ENCODE peak calls at places on chromosome 17, in ten cellular contexts. E, C, H, A, U, X, M, R, G and Y are unnamed samples. For H3K27me3, the result is how much of the 10 kb centered on the place peaks cover.

GRCh38 chr17:57246257-57246656 is 10.1 kb upstream of the MSI2 start:
- DNase-seq in U (no peak), M (no peak), A (no peak), R (no peak), G (no peak), X (no peak), C (no peak), E (no peak), H (no peak), Y (no peak)

GRCh38 chr17:74296548-74296936 is 22.5 kb downstream of the DNAI2 start:
- DNase-seq in U (no peak), X (peak), C (no peak), E (peak), G (peak), H (peak), M (peak), A (peak), R (peak), Y (no peak)

GRCh38 chr17:3983945-3984484 is 19.8 kb upstream of the ATP2A3 start:
- DNase-seq in M (no peak), C (no peak), E (no peak), X (no peak), A (no peak), U (no peak), G (no peak), R (no peak), H (no peak), Y (no peak)

GRCh38 chr17:28334666-28335200 is 539 bp downstream of the IFT20 start:
- DNase-seq in M (no peak), A (no peak), R (no peak), X (no peak), E (no peak), H (no peak), G (no peak), C (no peak), U (no peak), Y (no peak)

GRCh38 chr17:5488752-5489151 is 2.4 kb downstream of the MIS12 start:
- DNase-seq in X (no peak), E (no peak), R (no peak), M (no peak), U (no peak), H (no peak), G (no peak), A (no peak), C (no peak), Y (no peak)

GRCh38 chr17:61645898-61646297 is 54.9 kb upstream of the NACA2 start:
- DNase-seq in R (no peak), X (no peak), G (no peak), E (no peak), H (no peak), A (no peak), M (no peak), U (no peak), C (no peak), Y (no peak)

GRCh38 chr17:2965621-2966275 is 97.7 kb downstream of the OR1D5 start:
- DNase-seq in C (no peak), R (no peak), M (no peak), X (no peak), G (peak), U (no peak), E (peak), A (no peak), H (no peak), Y (no peak)

GRCh38 chr17:80777274-80777673 is 214.4 kb upstream of the CHMP6 start:
- DNase-seq in C (no peak), X (no peak), G (no peak), A (no peak), U (no peak), R (no peak), H (no peak), M (no peak), E (no peak), Y (no peak)

GRCh38 chr17:35286120-35286781 is 43.4 kb downstream of the SLFN5 start:
- DNase-seq in M (no peak), C (no peak), E (no peak), U (no peak), G (no peak), A (no peak), H (no peak), X (no peak), R (no peak), Y (no peak)

GRCh38 chr17:27009087-27009486 is 284.8 kb upstream of the WSB1 start:
- DNase-seq in C (no peak), M (no peak), X (no peak), A (no peak), G (no peak), H (no peak), E (no peak), U (no peak), R (no peak), Y (no peak)

GRCh38 chr17:67056746-67057490 is 12.6 kb downstream of the CACNG1 start:
- DNase-seq in X (no peak), H (peak), U (no peak), G (no peak), R (peak), C (peak), E (no peak), M (no peak), A (no peak), Y (no peak)

GRCh38 chr17:39679521-39680192 is 8.2 kb downstream of the PGAP3 start:
- DNase-seq in A (no peak), C (peak), H (peak), E (no peak), R (peak), X (no peak), G (peak), U (no peak), M (no peak), Y (no peak)

GRCh38 chr17:39676198-39676819 is 8.1 kb downstream of the PNMT start:
- DNase-seq in M (peak), C (peak), X (no peak), H (peak), A (no peak), R (peak), E (no peak), G (peak), U (no peak), Y (no peak)

GRCh38 chr17:39677581-39678339 is 9.5 kb downstream of the PNMT start:
- DNase-seq in A (no peak), E (no peak), C (peak), U (no peak), M (no peak), G (no peak), X (no peak), R (peak), H (peak), Y (no peak)

GRCh38 chr17:39677072-39677471 is 8.8 kb downstream of the PNMT start:
- DNase-seq in M (no peak), G (no peak), A (no peak), R (peak), X (no peak), E (no peak), U (no peak), C (no peak), H (no peak), Y (no peak)

GRCh38 chr17:39678340-39679116 is 9.3 kb downstream of the PGAP3 start:
- DNase-seq in E (no peak), G (peak), H (no peak), R (peak), X (no peak), U (no peak), C (peak), A (no peak), M (no peak), Y (no peak)
- TF ChIP-seq CTCF in E (no peak), G (no peak), H (no peak), R (no peak), X (no peak), U (no peak), C (no peak), A (no peak), M (no peak), Y (no peak)

GRCh38 chr17:62825182-62825581 is 17.1 kb upstream of the MARCHF10 start:
- DNase-seq in X (no peak), M (no peak), H (no peak), A (no peak), C (no peak), E (no peak), G (no peak), U (no peak), R (no peak), Y (no peak)
- H3K4me3 ChIP-seq in X (no peak), M (no peak), H (no peak), A (no peak), C (no peak), E (no peak), G (no peak), U (no peak), R (no peak), Y (no peak)

GRCh38 chr17:48639982-48640857 is 14.1 kb upstream of the HOXB9 start:
- DNase-seq in R (no peak), U (no peak), E (no peak), H (no peak), G (no peak), X (no peak), M (no peak), C (no peak), A (no peak), Y (no peak)

GRCh38 chr17:48642059-48642842 is 16.1 kb upstream of the HOXB9 start:
- DNase-seq in C (no peak), X (no peak), G (no peak), U (no peak), H (no peak), M (no peak), R (no peak), A (no peak), E (no peak), Y (no peak)

GRCh38 chr17:48642843-48643696 is 16.9 kb upstream of the HOXB9 start:
- DNase-seq in M (no peak), X (no peak), E (no peak), G (no peak), A (no peak), U (no peak), H (no peak), R (no peak), C (no peak), Y (no peak)

GRCh38 chr17:48640858-48641180 is 14.7 kb upstream of the HOXB9 start:
- DNase-seq in U (no peak), X (no peak), E (no peak), A (no peak), M (no peak), C (no peak), H (no peak), G (no peak), R (no peak), Y (no peak)

GRCh38 chr17:48641541-48642058 is 15.4 kb upstream of the HOXB9 start:
- DNase-seq in G (no peak), R (no peak), H (no peak), E (no peak), X (no peak), A (no peak), C (no peak), U (no peak), M (no peak), Y (no peak)
- H3K27me3 ChIP-seq in G (under half), R (under half), H (half or more), E (half or more), X (under half), A (under half), C (under half), U (half or more), M (under half), Y (under half)

GRCh38 chr17:33021731-33022408 is 30.2 kb downstream of the SPACA3 start:
- DNase-seq in U (no peak), C (no peak), X (no peak), H (no peak), A (no peak), R (no peak), G (no peak), M (no peak), E (no peak), Y (no peak)
- TF ChIP-seq CTCF in U (peak), C (no peak), X (no peak), H (no peak), A (no peak), R (no peak), G (no peak), M (no peak), E (no peak), Y (peak)

DNA sequence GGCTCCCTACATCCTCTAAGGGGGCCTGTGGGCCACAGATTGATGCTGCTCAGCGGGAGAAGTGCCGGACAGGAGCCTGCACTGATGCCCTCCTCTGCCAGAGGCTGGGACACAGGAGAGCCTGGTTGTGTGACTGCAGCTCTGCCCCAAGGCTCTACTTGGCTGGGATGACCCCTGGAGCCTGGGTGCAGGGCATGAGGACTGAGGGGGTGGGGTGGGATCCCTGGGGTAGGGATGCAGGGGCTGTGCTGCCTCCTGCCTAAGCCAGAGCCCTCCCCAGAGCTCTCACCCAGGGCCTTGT is 577 bp downstream of the EVPLL start:
- DNase-seq in M (no peak), C (no peak), U (no peak), A (no peak), E (no peak), G (no peak), X (no peak), R (no peak), H (no peak), Y (no peak)
- H3K4me3 ChIP-seq in M (no peak), C (no peak), U (no peak), A (no peak), E (no peak), G (no peak), X (no peak), R (no peak), H (no peak), Y (no peak)

DNA sequence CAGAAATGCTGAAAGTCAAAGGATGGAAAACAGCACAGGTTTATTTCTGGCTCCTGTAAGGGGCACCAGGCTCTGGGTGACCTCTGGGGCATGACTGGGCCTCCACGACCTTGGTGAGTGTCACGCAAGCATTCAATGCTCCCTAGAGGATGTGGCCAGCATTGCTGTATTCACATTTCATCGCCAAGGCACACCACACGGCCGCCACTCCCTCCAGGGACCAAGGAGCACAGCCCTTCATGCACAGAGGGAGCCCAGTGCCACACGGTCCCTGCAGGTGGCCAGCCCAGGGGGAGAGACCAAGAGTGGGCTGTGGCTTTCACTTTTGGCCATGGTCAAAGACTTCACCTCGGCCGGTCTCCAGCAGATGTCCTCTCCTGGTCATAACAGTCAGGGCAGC is 137.4 kb upstream of the TNRC6C start:
- DNase-seq in H (no peak), U (no peak), E (no peak), M (no peak), R (peak), G (no peak), A (no peak), C (peak), X (no peak), Y (no peak)
- H3K27me3 ChIP-seq in H (under half), U (under half), E (under half), M (under half), R (under half), G (under half), A (under half), C (under half), X (under half), Y (under half)

DNA sequence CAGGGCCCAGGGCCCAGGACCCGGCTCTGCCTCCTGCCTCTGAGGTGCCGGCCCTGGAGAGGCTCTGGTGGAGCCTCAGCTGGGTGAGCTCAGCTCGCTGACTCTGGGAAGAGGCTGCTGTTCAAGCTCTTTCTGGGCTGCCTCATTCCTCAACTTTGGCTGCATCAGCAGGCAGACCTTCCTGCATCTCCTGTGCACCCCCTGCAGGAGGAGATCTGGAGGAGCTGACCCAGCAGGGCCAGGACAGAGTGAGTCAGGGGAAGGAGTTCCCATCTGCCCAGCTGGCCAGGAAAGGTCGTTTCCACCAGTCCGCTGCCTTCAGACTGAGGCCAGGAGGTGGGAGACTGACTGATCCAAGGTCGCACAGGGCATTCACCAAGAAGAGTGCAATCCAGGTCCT is 10.7 kb downstream of the CRHR1 start:
- DNase-seq in G (no peak), H (no peak), R (no peak), M (no peak), A (no peak), C (no peak), X (no peak), E (no peak), U (no peak), Y (no peak)
- TF ChIP-seq CTCF in G (no peak), H (no peak), R (peak), M (no peak), A (no peak), C (no peak), X (no peak), E (no peak), U (no peak), Y (no peak)

GRCh38 chr17:50272246-50272645 is 2.0 kb upstream of the TMEM92 start:
- DNase-seq in X (peak), H (no peak), E (no peak), G (no peak), C (peak), U (no peak), R (no peak), M (no peak), A (no peak), Y (no peak)

GRCh38 chr17:50274142-50274944 is at the start of gene TMEM92:
- DNase-seq in G (peak), U (no peak), X (peak), A (peak), E (no peak), H (no peak), C (peak), R (no peak), M (peak), Y (no peak)

GRCh38 chr17:50271173-50271750 is 3.0 kb upstream of the TMEM92 start:
- DNase-seq in U (no peak), C (no peak), M (no peak), E (no peak), G (no peak), X (no peak), A (no peak), H (no peak), R (no peak), Y (no peak)

GRCh38 chr17:50273654-50274040 is 619 bp upstream of the TMEM92 start:
- DNase-seq in X (peak), H (no peak), G (no peak), E (no peak), R (no peak), M (no peak), U (no peak), A (no peak), C (peak), Y (no peak)

DNA sequence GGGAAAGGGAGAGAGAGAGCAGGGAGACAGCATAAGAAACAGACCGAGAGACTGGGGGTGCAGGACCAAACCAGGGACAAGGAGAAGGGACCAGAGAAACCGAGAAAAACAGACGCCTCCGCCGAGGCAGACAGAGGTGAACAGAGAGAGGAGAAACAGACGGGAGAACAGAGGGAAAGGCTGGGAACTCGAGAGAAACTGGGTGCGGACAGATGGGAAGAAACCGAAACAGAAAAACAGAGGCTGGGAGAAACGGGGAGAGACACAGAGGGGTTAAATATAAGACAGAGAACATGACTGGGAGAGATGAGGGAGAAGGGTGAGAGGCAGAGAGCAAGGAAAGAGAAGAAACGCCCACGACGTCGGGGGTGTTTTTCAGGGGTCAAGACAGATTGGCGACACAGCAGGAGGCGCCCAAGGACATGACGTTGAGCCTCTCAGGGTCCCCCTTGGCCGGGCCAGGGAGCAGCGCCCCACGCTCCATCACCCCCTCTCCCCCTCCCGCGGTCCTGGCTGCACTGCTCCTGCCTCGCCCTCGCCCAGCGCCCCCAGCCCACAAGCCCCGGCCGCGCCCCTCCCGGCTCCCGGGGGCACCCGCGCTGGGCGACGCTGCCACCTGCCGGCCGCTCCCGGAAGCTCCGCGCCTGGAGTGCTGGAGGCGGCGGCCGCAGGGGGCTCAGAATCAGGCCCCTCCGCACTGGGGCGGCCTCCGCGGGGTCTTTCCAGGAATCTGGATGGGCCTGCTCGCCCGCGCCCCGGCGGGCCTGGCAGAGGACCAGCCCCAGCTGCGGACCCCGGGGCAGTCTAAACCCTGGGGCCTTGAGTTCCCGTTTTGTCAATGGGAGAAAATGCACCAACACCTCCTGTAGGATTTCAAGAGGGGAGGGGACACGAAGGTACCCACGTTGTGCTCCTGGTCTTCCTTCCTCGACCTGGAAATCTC is 1.3 kb upstream of the TMEM92 start:
- DNase-seq in R (peak), E (no peak), C (peak), A (no peak), G (peak), X (peak), H (peak), U (no peak), M (peak), Y (no peak)
- H3K4me3 ChIP-seq in R (peak), E (peak), C (peak), A (peak), G (peak), X (peak), H (peak), U (peak), M (peak), Y (peak)

DNA sequence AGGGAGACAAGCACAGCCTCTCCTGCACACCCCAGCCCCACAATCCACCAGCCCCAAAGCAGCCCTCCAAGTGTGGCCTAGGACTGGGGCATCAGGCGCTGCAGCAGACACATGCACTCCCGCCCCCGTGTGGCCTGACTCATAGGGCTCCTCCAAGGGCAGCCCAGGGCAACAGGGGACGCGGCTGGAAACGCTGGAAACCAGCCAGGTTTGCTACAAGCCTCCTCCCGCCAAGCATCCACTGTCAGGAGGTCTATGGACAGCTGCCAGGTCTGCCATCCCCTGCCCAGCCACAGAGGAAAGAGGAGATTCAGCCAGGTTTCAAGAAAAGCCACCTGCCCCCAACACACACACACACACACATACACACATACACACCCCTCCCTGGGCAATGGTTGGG is 25.8 kb downstream of the SRCIN1 start:
- DNase-seq in E (no peak), A (no peak), C (no peak), H (no peak), M (no peak), R (no peak), G (peak), U (no peak), X (no peak), Y (no peak)
- H3K27me3 ChIP-seq in E (under half), A (under half), C (under half), H (half or more), M (under half), R (under half), G (under half), U (half or more), X (under half), Y (half or more)

GRCh38 chr17:78745407-78746088 is 36.5 kb downstream of the CYTH1 start:
- DNase-seq in E (no peak), X (no peak), C (peak), R (no peak), A (no peak), H (no peak), M (peak), U (no peak), G (no peak), Y (no peak)
- TF ChIP-seq CTCF in E (peak), X (peak), C (peak), R (peak), A (peak), H (peak), M (peak), U (peak), G (peak), Y (peak)